ENCODE peak calls at places on chromosomes 7 and 10, in six cellular contexts. O is K562, T is GM12878, X is H1, P is HepG2, E is GM12891. V is an unnamed sample.

GRCh38 chr10:77906863-77907861 is 19.4 kb downstream of the DLG5 start:
- DNase-seq in O (peak), T (no peak), X (no peak), P (no peak), E (no peak), V (no peak)

GRCh38 chr10:21257191-21257590 is 268.3 kb downstream of the SKIDA1 start:
- DNase-seq in O (no peak), T (no peak), X (no peak), P (no peak), E (no peak), V (no peak)

GRCh38 chr10:43692051-43692825 is 43.6 kb upstream of the ZNF32 start:
- DNase-seq in O (no peak), T (no peak), X (no peak), P (no peak), E (no peak), V (no peak)

GRCh38 chr10:77892021-77892739 is 34.4 kb downstream of the DLG5 start:
- DNase-seq in O (no peak), T (no peak), X (no peak), P (no peak), E (no peak), V (no peak)

GRCh38 chr10:76086571-76087260 is 655.3 kb downstream of the LRMDA start:
- DNase-seq in O (peak), T (peak), X (peak), P (peak), E (no peak), V (peak)

GRCh38 chr10:132111121-132111731 is 45.5 kb downstream of the JAKMIP3 start:
- DNase-seq in O (no peak), T (no peak), X (peak), P (no peak), E (no peak), V (no peak)

GRCh38 chr10:78856421-78856820 is 212.3 kb upstream of the ZMIZ1 start:
- DNase-seq in O (no peak), T (no peak), X (no peak), P (no peak), E (no peak), V (no peak)

GRCh38 chr10:89184638-89185037 is 22.5 kb downstream of the CH25H start:
- DNase-seq in O (no peak), T (no peak), X (no peak), P (no peak), E (no peak), V (no peak)

GRCh38 chr10:9443758-9444157 is 1389.3 kb downstream of the GATA3 start:
- DNase-seq in O (no peak), T (no peak), X (no peak), P (no peak), E (no peak), V (no peak)

GRCh38 chr10:6382081-6382480 is 179.3 kb downstream of the PFKFB3 start:
- DNase-seq in O (no peak), T (peak), X (no peak), P (no peak), E (no peak), V (no peak)

GRCh38 chr10:100535715-100536353 is at the start of gene HIF1AN:
- DNase-seq in O (peak), T (peak), X (peak), P (peak), E (peak), V (peak)

GRCh38 chr7:129829677-129830631 is 122.8 kb downstream of the UBE2H start:
- DNase-seq in O (peak), T (no peak), X (peak), P (peak), E (no peak), V (no peak)

GRCh38 chr10:78974409-78975317 is 94.1 kb upstream of the ZMIZ1 start:
- DNase-seq in O (peak), T (no peak), X (peak), P (peak), E (peak), V (no peak)

GRCh38 chr10:70418229-70418628 is 14.3 kb downstream of the EIF4EBP2 start:
- DNase-seq in O (no peak), T (no peak), X (no peak), P (no peak), E (no peak), V (no peak)

DNA sequence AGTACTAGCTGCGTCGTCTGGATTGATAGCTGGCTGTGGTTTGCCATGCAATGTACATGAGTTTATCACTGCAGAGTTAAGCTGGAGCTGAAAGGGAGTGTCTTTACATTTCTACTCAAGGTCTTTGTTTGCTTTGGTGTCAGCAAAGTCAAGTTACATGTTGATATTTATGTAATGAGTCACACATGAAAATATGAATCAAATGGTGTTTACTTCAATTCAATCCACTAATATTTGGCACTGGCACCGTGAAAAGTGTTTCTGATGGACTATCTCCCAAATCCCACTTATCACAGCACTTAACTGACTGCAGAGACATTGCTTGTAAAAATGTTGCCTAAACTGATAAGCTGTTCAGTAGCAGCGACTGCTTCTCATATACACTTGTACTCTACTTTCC is 395.9 kb downstream of the TFEC start:
- DNase-seq in O (no peak), T (no peak), X (no peak), P (peak), E (no peak), V (no peak)
- TF ChIP-seq TAF1 in O (no peak), T (no peak), X (no peak), P (no peak), E (no peak), V (no peak)

DNA sequence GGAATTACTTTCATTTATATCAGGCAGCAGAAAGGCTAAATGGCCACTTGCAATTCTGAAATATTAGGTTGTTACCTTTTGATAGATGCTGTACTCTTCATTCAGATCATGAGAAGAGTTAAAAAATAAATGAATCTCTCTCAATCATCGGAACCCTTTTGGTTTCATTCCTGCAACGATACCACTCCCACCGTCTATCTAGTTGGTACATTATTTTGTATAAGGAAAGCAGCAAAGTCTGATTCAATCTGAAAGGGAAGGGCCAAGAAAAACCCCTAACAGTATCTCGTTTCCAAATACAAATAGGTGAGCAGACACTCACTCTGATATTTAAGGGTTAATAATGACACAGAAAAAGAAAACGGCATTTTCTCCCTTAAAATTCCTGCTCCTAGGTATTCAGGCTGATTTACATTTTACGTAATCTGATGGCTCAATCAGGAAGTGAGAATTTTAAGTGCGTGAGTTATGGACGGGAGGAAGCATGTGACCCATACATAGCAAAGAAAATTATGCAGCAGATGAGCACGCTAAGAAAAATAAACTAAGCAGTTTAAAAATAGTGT is 209.4 kb upstream of the KLF14 start:
- DNase-seq in O (no peak), T (no peak), X (no peak), P (no peak), E (no peak), V (no peak)
- TF ChIP-seq POLR2A in O (no peak), T (no peak), X (no peak), P (no peak), E (no peak), V (no peak)

GRCh38 chr7:10455936-10456335 is 517.7 kb upstream of the PHF14 start:
- DNase-seq in O (no peak), T (no peak), X (no peak), P (no peak), E (no peak), V (no peak)

DNA sequence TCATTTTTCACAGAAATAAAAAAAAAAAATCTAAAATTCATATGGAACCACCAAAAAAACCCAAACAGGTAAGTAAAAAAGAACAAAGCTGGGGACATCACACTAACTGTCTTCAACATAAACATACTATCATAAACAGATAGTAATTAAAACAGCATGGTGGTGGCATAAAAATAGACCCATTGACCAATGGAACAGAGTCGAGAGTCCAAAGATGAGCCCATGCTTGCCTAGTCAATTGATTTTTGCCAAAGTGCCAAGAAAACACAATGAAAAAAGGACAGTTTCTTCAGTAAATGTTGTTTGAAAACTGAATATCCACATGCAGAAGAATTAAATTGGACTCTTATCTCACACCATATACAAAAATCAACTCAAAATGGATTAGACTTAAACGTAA is 513.2 kb upstream of the PHF14 start:
- DNase-seq in O (no peak), T (no peak), X (no peak), P (no peak), E (no peak), V (no peak)
- TF ChIP-seq TAF1 in O (no peak), T (no peak), X (no peak), P (no peak), E (no peak), V (no peak)

GRCh38 chr7:108525985-108526767 is at the start of gene PNPLA8:
- DNase-seq in O (peak), T (peak), X (peak), P (peak), E (peak), V (peak)
- TF ChIP-seq POLR2A in O (peak), T (peak), X (peak), P (peak), E (peak), V (peak)

DNA sequence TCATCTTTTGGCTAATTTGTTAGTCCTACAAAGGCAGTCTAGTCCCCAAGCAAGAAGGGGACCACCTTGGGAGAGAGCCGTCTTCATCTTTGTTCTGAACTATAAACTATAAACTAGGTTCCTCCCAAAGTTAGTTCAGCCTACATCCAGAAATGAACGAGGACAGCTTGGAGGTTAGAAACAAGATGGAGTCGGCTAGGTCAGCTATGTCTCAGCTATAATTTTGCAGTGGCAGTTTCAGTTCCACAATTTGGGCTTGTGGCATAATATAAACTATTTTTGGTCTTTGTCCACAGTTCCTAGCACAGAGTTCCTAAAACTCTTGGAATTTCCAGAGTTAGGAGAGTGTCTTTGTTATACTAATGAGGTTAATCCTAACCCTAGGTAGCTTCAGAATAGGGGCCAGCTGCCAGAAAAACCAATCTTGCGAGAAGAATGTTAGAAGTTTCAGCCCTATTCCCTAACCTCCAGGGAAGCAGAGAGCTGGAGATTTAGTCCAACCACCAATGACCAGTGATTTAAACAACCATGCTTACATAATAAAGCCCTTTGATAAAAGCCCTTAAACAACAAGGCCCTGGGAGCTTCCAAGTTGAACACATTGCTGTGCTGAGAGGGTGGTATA is 131.9 kb downstream of the AKR1D1 start:
- DNase-seq in O (no peak), T (no peak), X (peak), P (no peak), E (no peak), V (no peak)
- TF ChIP-seq TAF1 in O (no peak), T (no peak), X (no peak), P (no peak), E (no peak), V (no peak)

GRCh38 chr7:504221-505081 is 15.2 kb downstream of the PDGFA start:
- DNase-seq in O (no peak), T (no peak), X (no peak), P (no peak), E (no peak), V (no peak)
- TF ChIP-seq POLR2A in O (no peak), T (no peak), X (no peak), P (no peak), E (no peak), V (no peak)

GRCh38 chr7:133540096-133540860 is 287.4 kb downstream of the EXOC4 start:
- DNase-seq in O (no peak), T (no peak), X (no peak), P (no peak), E (no peak), V (no peak)
- TF ChIP-seq TAF1 in O (no peak), T (no peak), X (no peak), P (no peak), E (no peak), V (no peak)

GRCh38 chr7:41573017-41573416 is 129.9 kb downstream of the INHBA start:
- DNase-seq in O (no peak), T (no peak), X (no peak), P (no peak), E (no peak), V (no peak)
- TF ChIP-seq POLR2A in O (no peak), T (no peak), X (no peak), P (no peak), E (no peak), V (no peak)

GRCh38 chr7:142301299-142301698 is 43.4 kb upstream of the PRSS58 start:
- DNase-seq in O (no peak), T (no peak), X (no peak), P (no peak), E (no peak), V (no peak)

GRCh38 chr7:142298631-142299030 is 40.8 kb upstream of the PRSS58 start:
- DNase-seq in O (no peak), T (no peak), X (no peak), P (no peak), E (no peak), V (no peak)

GRCh38 chr7:142301923-142302550 is 44.2 kb upstream of the PRSS58 start:
- DNase-seq in O (peak), T (no peak), X (no peak), P (no peak), E (peak), V (no peak)

GRCh38 chr7:142299226-142299625 is 41.4 kb upstream of the PRSS58 start:
- DNase-seq in O (no peak), T (no peak), X (no peak), P (no peak), E (no peak), V (no peak)

DNA sequence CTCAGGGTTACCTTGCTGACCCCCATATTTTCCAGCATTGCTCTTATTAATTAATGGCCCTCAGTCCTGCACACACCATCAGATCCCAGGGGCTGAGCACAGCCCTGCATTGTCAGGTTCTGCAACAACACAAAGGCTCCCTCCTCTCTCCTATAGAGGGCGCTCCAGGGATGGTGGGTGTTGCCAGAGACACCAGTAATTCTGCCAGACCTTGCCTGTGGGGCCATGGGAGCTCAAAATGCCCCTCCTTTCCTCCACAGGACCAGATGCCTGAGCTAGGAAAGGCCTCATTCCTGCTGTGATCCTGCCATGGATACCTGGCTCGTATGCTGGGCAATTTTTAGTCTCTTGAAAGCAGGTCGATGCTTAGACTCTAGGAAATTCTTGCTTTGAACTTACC is 42.8 kb upstream of the PRSS58 start:
- DNase-seq in O (peak), T (no peak), X (peak), P (no peak), E (no peak), V (no peak)
- TF ChIP-seq TAF1 in O (no peak), T (no peak), X (no peak), P (no peak), E (no peak), V (no peak)

GRCh38 chr10:8410506-8410905 is 356.0 kb downstream of the GATA3 start:
- DNase-seq in O (no peak), T (no peak), X (no peak), P (no peak), E (no peak), V (no peak)
- TF ChIP-seq POLR2A in O (no peak), T (no peak), X (no peak), P (no peak), E (no peak), V (no peak)